ENCODE peak calls at places on chromosomes 12 and 14, in eight cellular contexts. Q, S, F, L, K, R, G and M are unnamed samples.

GRCh38 chr12:101763246-101763931 is 24.1 kb upstream of the SYCP3 start:
- DNase-seq in Q (no peak), R (no peak), G (no peak), L (no peak), F (no peak), S (no peak), K (no peak), M (no peak)

GRCh38 chr12:96117460-96117859 is 76.7 kb upstream of the ELK3 start:
- DNase-seq in L (no peak), K (no peak), S (no peak), G (no peak), F (no peak), Q (no peak), R (no peak), M (no peak)

GRCh38 chr12:27541031-27541719 is 17.2 kb downstream of the PPFIBP1 start:
- DNase-seq in Q (no peak), S (no peak), L (peak), G (no peak), F (no peak), K (peak), R (no peak), M (no peak)

GRCh38 chr12:114821571-114821970 is 137.6 kb upstream of the TBX3 start:
- DNase-seq in F (no peak), S (no peak), Q (no peak), K (no peak), G (no peak), R (no peak), L (no peak), M (no peak)

GRCh38 chr14:90109858-90110257 is 48.1 kb downstream of the KCNK13 start:
- DNase-seq in K (no peak), G (peak), Q (peak), R (no peak), S (no peak), F (no peak), L (peak), M (no peak)

GRCh38 chr12:68924546-68924945 is 8.4 kb downstream of the CPM start:
- DNase-seq in R (no peak), Q (no peak), G (no peak), S (no peak), K (no peak), F (no peak), L (no peak), M (no peak)

GRCh38 chr12:22103418-22103817 is 57.4 kb downstream of the CMAS start:
- DNase-seq in K (no peak), G (no peak), Q (no peak), L (no peak), F (no peak), S (no peak), R (no peak), M (no peak)

GRCh38 chr12:12540261-12541013 is 22.2 kb downstream of the DUSP16 start:
- DNase-seq in Q (no peak), R (no peak), L (no peak), S (no peak), K (no peak), G (no peak), F (no peak), M (no peak)

GRCh38 chr14:35558680-35559079 is 24.7 kb downstream of the INSM2 start:
- DNase-seq in F (no peak), G (no peak), K (no peak), L (no peak), S (no peak), Q (no peak), R (no peak), M (no peak)

GRCh38 chr12:16844875-16845274 is 238.9 kb upstream of the LMO3 start:
- DNase-seq in L (no peak), K (no peak), S (no peak), F (no peak), Q (no peak), G (no peak), R (no peak), M (no peak)

GRCh38 chr14:23052182-23052623 is 5.1 kb downstream of the CDH24 start:
- DNase-seq in F (no peak), Q (no peak), L (peak), R (peak), K (no peak), S (no peak), G (no peak), M (no peak)

GRCh38 chr12:13099910-13100609 is 3.4 kb downstream of the GSG1 start:
- DNase-seq in S (no peak), L (peak), G (no peak), F (no peak), R (no peak), K (no peak), Q (no peak), M (no peak)

GRCh38 chr14:60647837-60648168 is 1.5 kb downstream of the SIX1 start:
- DNase-seq in K (no peak), S (no peak), Q (no peak), F (no peak), L (no peak), G (no peak), R (no peak), M (no peak)

GRCh38 chr12:1459339-1459738 is 135.0 kb downstream of the FBXL14 start:
- DNase-seq in R (no peak), Q (no peak), G (no peak), F (no peak), S (no peak), L (no peak), K (no peak), M (no peak)

GRCh38 chr12:93379432-93380308 is 1.9 kb downstream of the NUDT4 start:
- DNase-seq in S (no peak), K (no peak), L (no peak), R (no peak), G (no peak), F (no peak), Q (no peak), M (no peak)

GRCh38 chr12:102543931-102544485 is 63.6 kb upstream of the IGF1 start:
- DNase-seq in G (no peak), Q (no peak), S (no peak), L (no peak), F (no peak), R (no peak), K (no peak), M (no peak)

GRCh38 chr12:46824709-46825108 is 1.1 kb downstream of the SLC38A4 start:
- DNase-seq in Q (no peak), K (no peak), F (no peak), R (no peak), S (no peak), G (no peak), L (no peak), M (no peak)

GRCh38 chr12:46830731-46831334 is 5.0 kb upstream of the SLC38A4 start:
- DNase-seq in S (no peak), L (peak), F (no peak), G (peak), Q (no peak), K (peak), R (peak), M (no peak)

GRCh38 chr12:46831335-46832083 is 5.7 kb upstream of the SLC38A4 start:
- DNase-seq in Q (peak), S (no peak), R (peak), K (peak), G (no peak), L (no peak), F (no peak), M (no peak)

DNA sequence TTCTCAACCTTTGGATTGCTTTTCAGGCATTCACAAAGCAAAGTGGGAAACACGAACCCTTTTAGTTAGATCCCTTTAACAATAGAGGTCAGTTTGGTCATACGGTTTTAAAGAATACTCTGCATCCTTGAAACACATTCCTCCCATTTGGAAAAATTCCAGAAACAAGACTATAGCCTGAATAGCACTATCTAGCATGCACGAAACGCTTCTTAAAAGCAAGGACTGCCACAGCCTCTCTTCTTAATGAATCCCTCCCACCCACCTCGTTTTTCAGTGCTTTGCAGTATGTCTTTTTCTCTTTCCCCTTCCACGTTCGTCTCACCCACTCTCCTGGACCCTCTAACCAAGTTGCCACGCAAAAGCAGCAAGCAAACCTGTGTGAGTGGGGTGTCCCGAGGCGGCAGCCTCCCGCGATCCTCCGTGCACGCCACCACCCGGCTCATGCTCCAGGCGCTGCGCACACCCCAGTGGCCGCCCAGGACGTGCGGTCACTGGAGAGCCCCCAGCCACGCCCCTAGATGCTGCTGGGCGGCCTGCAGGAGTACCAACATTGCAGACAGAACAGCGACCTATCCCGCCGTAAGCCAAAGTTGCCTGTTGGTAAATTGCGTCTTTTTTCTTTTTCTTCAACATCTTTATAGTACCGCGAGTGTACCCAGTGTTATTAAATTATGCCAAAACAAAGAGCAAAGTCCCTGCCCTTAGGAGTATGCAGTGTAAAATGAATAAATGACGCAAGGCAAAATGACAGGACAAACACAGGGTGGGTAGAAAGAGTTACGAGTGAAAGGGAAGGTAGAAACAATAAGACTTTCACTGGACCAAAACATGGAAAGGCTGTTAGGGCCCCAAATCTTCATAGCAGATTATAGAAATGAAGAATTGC is at the start of gene SLC38A4:
- DNase-seq in Q (peak), K (peak), L (no peak), F (peak), R (peak), S (no peak), G (peak), M (no peak)
- TF ChIP-seq CTCF in Q (peak), K (no peak), L (no peak), F (no peak), R (no peak), S (no peak), G (no peak), M (no peak)

GRCh38 chr12:124909831-124910560 is 4.5 kb downstream of the UBC start:
- DNase-seq in K (no peak), G (no peak), R (no peak), S (no peak), Q (no peak), F (no peak), L (peak), M (no peak)

GRCh38 chr12:124910561-124911478 is 3.6 kb downstream of the UBC start:
- DNase-seq in F (no peak), K (no peak), G (no peak), R (no peak), L (peak), Q (no peak), S (no peak), M (no peak)

GRCh38 chr12:124902916-124903315 is 11.5 kb downstream of the UBC start:
- DNase-seq in S (no peak), Q (no peak), R (no peak), L (no peak), F (no peak), K (no peak), G (no peak), M (no peak)

GRCh38 chr12:124904306-124905098 is 9.9 kb downstream of the UBC start:
- DNase-seq in G (peak), S (no peak), Q (peak), R (peak), K (peak), L (peak), F (peak), M (no peak)

GRCh38 chr12:124906606-124907261 is 7.7 kb downstream of the UBC start:
- DNase-seq in K (peak), F (peak), L (peak), S (no peak), R (peak), G (peak), Q (peak), M (peak)
- TF ChIP-seq CTCF in K (peak), F (peak), L (peak), S (peak), R (peak), G (peak), Q (peak), M (peak)

DNA sequence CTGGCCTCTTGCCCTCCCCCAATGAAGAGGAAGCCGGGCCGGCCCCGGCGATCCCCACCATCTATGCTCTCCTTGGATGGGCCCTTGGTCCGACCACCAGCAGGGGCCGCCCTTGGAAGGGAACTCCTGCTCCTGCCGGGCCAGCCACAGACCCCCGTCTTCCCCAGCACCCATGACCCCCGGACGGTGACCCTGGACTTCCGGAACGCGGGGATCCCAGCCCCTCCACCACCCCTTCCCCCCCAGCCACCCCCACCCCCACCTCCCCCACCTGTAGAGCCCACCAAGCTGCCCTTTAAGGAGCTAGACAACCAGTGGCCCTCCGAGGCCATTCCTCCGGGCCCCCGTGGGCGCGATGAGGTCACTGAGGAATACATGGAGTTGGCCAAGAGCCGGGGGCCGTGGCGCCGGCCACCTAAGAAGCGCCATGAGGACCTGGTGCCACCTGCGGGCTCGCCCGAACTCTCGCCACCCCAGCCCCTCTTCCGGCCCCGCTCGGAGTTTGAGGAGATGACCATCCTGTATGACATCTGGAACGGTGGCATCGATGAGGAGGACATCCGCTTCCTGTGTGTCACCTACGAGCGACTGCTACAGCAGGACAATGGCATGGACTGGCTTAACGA is 19.4 kb downstream of the SETD1B start:
- DNase-seq in Q (peak), S (no peak), R (no peak), F (no peak), L (no peak), K (no peak), G (no peak), M (no peak)
- TF ChIP-seq CTCF in Q (no peak), S (no peak), R (no peak), F (peak), L (no peak), K (no peak), G (no peak), M (no peak)

DNA sequence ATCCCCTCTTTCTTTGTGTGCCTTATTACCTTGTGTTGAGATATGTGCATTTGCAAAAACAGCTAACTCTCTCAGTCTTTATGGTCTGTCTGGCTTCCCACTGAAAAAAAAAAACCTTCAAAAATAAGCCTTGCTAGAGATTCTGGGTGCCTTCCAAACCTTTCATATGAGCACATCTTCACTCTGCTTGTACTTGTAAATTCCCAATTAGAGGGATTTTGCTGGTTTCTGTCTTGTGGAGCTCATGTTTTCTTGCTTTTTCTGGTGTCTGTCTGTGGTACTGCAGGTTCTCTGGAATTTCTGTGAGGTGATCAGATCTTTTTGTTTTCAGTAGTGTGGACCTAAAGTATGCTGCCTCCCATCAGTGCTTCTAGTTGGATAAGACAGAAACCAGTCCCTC is 100.1 kb downstream of the PIK3C2G start:
- DNase-seq in F (no peak), R (no peak), K (no peak), L (no peak), G (no peak), S (no peak), Q (no peak), M (no peak)
- TF ChIP-seq CTCF in F (no peak), R (no peak), K (peak), L (peak), G (no peak), S (no peak), Q (no peak), M (no peak)

GRCh38 chr12:40325349-40325960 is 100.7 kb downstream of the LRRK2 start:
- DNase-seq in F (no peak), K (peak), G (peak), S (peak), R (no peak), Q (peak), L (peak), M (no peak)
- TF ChIP-seq CTCF in F (no peak), K (peak), G (peak), S (peak), R (peak), Q (peak), L (peak), M (no peak)

DNA sequence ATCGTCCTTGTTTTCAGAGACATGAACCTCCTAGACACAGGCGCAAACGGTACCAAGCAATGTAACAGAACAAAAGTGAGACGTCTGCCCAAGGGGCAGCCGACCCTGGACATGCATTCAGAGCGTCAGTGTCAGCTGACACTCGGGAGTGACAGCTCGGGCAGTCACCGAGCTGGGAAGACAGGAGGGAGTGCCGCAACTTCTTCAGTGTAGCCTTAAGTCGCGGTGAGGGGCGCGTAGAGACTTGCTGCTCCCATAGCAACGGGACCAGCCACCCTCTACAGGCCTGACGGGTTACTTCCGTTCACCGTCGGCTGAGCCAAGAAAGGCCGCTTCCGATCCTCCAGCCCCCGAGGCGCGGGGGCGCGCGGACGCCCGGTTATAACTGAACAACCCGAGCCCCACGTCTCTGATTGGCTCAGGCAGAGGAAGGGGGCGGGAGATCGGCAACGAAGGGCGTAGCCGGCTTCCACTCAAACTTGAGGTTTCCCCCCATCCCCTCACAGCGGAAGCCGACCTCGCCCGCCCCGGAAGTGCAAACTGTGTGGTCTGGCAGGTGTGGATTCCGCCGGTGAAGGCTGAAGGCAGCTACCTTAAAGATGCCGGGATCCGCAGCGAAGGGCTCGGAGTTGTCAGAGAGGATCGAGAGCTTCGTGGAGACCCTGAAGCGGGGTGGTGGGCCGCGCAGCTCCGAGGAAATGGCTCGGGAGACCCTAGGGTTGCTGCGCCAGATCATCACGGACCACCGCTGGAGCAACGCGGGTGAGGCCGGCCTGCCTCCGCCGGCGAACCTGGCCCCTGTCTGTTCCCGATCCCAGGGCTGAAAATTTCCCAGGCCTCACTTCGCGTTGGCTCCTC is at the start of gene EIF2B2:
- DNase-seq in F (peak), K (peak), Q (peak), L (peak), R (peak), S (peak), G (peak), M (peak)
- TF ChIP-seq CTCF in F (no peak), K (no peak), Q (no peak), L (no peak), R (peak), S (no peak), G (no peak), M (no peak)

GRCh38 chr12:56751712-56752598 is at the start of gene PRIM1:
- DNase-seq in K (peak), L (peak), F (peak), R (peak), S (peak), G (peak), Q (peak), M (peak)
- TF ChIP-seq CTCF in K (peak), L (no peak), F (peak), R (no peak), S (no peak), G (peak), Q (no peak), M (no peak)